ENCODE peak calls at places on chromosomes 1 and 21, in nine cellular contexts. One of them, this sample, is unnamed.

GRCh38 chr1:227789042-227789880 is 26.2 kb upstream of the PRSS38 start:
- DNase-seq in WTC11: no peak
- DNase-seq in pancreas: peak
- DNase-seq in GM12878: no peak
- DNase-seq in progenitor cell of endocrine pancreas: no peak
- DNase-seq in Peyer's patch: no peak
- DNase-seq in fibroblast of lung: no peak
- DNase-seq in AG09319: no peak
- DNase-seq in epithelial cell of esophagus: no peak
- DNase-seq in this sample: no peak

GRCh38 chr1:91645031-91645430 is 144.4 kb downstream of the CDC7 start:
- DNase-seq in Peyer's patch: no peak
- DNase-seq in GM12878: no peak
- DNase-seq in WTC11: peak
- DNase-seq in epithelial cell of esophagus: no peak
- DNase-seq in AG09319: no peak
- DNase-seq in progenitor cell of endocrine pancreas: no peak
- DNase-seq in pancreas: no peak
- DNase-seq in fibroblast of lung: peak
- DNase-seq in this sample: no peak

GRCh38 chr1:112955678-112956502 is at the start of gene SLC16A1:
- DNase-seq in progenitor cell of endocrine pancreas: peak
- DNase-seq in WTC11: peak
- DNase-seq in epithelial cell of esophagus: peak
- DNase-seq in GM12878: peak
- DNase-seq in fibroblast of lung: peak
- DNase-seq in AG09319: peak
- DNase-seq in pancreas: peak
- DNase-seq in Peyer's patch: peak
- DNase-seq in this sample: peak

GRCh38 chr1:193602705-193603104 is 416.3 kb upstream of the B3GALT2 start:
- DNase-seq in WTC11: no peak
- DNase-seq in epithelial cell of esophagus: no peak
- DNase-seq in Peyer's patch: no peak
- DNase-seq in progenitor cell of endocrine pancreas: no peak
- DNase-seq in GM12878: no peak
- DNase-seq in fibroblast of lung: no peak
- DNase-seq in pancreas: no peak
- DNase-seq in AG09319: no peak
- DNase-seq in this sample: no peak

GRCh38 chr1:33822396-33822795 is 41.5 kb upstream of the HMGB4 start:
- DNase-seq in Peyer's patch: no peak
- DNase-seq in GM12878: no peak
- DNase-seq in fibroblast of lung: no peak
- DNase-seq in progenitor cell of endocrine pancreas: no peak
- DNase-seq in pancreas: no peak
- DNase-seq in epithelial cell of esophagus: no peak
- DNase-seq in WTC11: no peak
- DNase-seq in AG09319: no peak
- DNase-seq in this sample: no peak

GRCh38 chr1:183620311-183620710 is 15.3 kb downstream of the ARPC5 start:
- DNase-seq in progenitor cell of endocrine pancreas: no peak
- DNase-seq in pancreas: no peak
- DNase-seq in epithelial cell of esophagus: peak
- DNase-seq in Peyer's patch: no peak
- DNase-seq in AG09319: no peak
- DNase-seq in GM12878: no peak
- DNase-seq in WTC11: no peak
- DNase-seq in fibroblast of lung: no peak
- DNase-seq in this sample: no peak

GRCh38 chr1:80882552-80882951 is 918.2 kb upstream of the ADGRL2 start:
- DNase-seq in epithelial cell of esophagus: peak
- DNase-seq in pancreas: no peak
- DNase-seq in Peyer's patch: no peak
- DNase-seq in WTC11: no peak
- DNase-seq in progenitor cell of endocrine pancreas: no peak
- DNase-seq in fibroblast of lung: peak
- DNase-seq in AG09319: no peak
- DNase-seq in GM12878: no peak
- DNase-seq in this sample: no peak

GRCh38 chr1:46400398-46400797 is 6.3 kb downstream of the FAAH start:
- DNase-seq in GM12878: no peak
- DNase-seq in pancreas: no peak
- DNase-seq in AG09319: no peak
- DNase-seq in epithelial cell of esophagus: no peak
- DNase-seq in WTC11: no peak
- DNase-seq in Peyer's patch: peak
- DNase-seq in progenitor cell of endocrine pancreas: no peak
- DNase-seq in fibroblast of lung: no peak
- DNase-seq in this sample: no peak

GRCh38 chr1:210727709-210728108 is 399.0 kb downstream of the HHAT start:
- DNase-seq in epithelial cell of esophagus: no peak
- DNase-seq in Peyer's patch: no peak
- DNase-seq in AG09319: no peak
- DNase-seq in fibroblast of lung: no peak
- DNase-seq in GM12878: no peak
- DNase-seq in WTC11: no peak
- DNase-seq in pancreas: no peak
- DNase-seq in progenitor cell of endocrine pancreas: no peak
- DNase-seq in this sample: no peak

GRCh38 chr21:43954042-43954441 is 58.1 kb upstream of the TRAPPC10 start:
- DNase-seq in GM12878: no peak
- DNase-seq in progenitor cell of endocrine pancreas: no peak
- DNase-seq in epithelial cell of esophagus: no peak
- DNase-seq in pancreas: peak
- DNase-seq in WTC11: no peak
- DNase-seq in fibroblast of lung: no peak
- DNase-seq in AG09319: no peak
- DNase-seq in Peyer's patch: no peak
- DNase-seq in this sample: no peak

GRCh38 chr1:172549621-172550280 is 16.8 kb downstream of the SUCO start:
- DNase-seq in pancreas: no peak
- DNase-seq in AG09319: no peak
- DNase-seq in WTC11: no peak
- DNase-seq in epithelial cell of esophagus: no peak
- DNase-seq in Peyer's patch: no peak
- DNase-seq in fibroblast of lung: no peak
- DNase-seq in GM12878: no peak
- DNase-seq in progenitor cell of endocrine pancreas: no peak
- DNase-seq in this sample: no peak

GRCh38 chr1:154497026-154497806 is 4.8 kb upstream of the TDRD10 start:
- DNase-seq in epithelial cell of esophagus: no peak
- DNase-seq in fibroblast of lung: no peak
- DNase-seq in WTC11: no peak
- DNase-seq in AG09319: no peak
- DNase-seq in GM12878: peak
- DNase-seq in Peyer's patch: peak
- DNase-seq in pancreas: no peak
- DNase-seq in progenitor cell of endocrine pancreas: no peak
- DNase-seq in this sample: no peak

GRCh38 chr1:203650012-203650836 is 23.6 kb downstream of the ATP2B4 start:
- DNase-seq in fibroblast of lung: peak
- DNase-seq in GM12878: no peak
- DNase-seq in progenitor cell of endocrine pancreas: peak
- DNase-seq in WTC11: peak
- DNase-seq in epithelial cell of esophagus: peak
- DNase-seq in Peyer's patch: peak
- DNase-seq in AG09319: no peak
- DNase-seq in pancreas: peak
- DNase-seq in this sample: peak

GRCh38 chr21:29654855-29655254 is 284.9 kb downstream of the GRIK1 start:
- DNase-seq in Peyer's patch: no peak
- DNase-seq in AG09319: no peak
- DNase-seq in pancreas: no peak
- DNase-seq in epithelial cell of esophagus: no peak
- DNase-seq in GM12878: no peak
- DNase-seq in WTC11: no peak
- DNase-seq in progenitor cell of endocrine pancreas: no peak
- DNase-seq in fibroblast of lung: no peak
- DNase-seq in this sample: no peak

GRCh38 chr21:31604591-31605190 is 54.8 kb upstream of the SOD1 start:
- DNase-seq in WTC11: peak
- DNase-seq in progenitor cell of endocrine pancreas: peak
- DNase-seq in pancreas: peak
- DNase-seq in AG09319: peak
- DNase-seq in Peyer's patch: peak
- DNase-seq in GM12878: peak
- DNase-seq in fibroblast of lung: peak
- DNase-seq in epithelial cell of esophagus: peak
- DNase-seq in this sample: no peak
- TF ChIP-seq CTCF in WTC11: peak
- TF ChIP-seq CTCF in progenitor cell of endocrine pancreas: peak
- TF ChIP-seq CTCF in pancreas: peak
- TF ChIP-seq CTCF in AG09319: peak
- TF ChIP-seq CTCF in Peyer's patch: peak
- TF ChIP-seq CTCF in GM12878: peak
- TF ChIP-seq CTCF in fibroblast of lung: peak
- TF ChIP-seq CTCF in epithelial cell of esophagus: peak
- TF ChIP-seq CTCF in this sample: peak

DNA sequence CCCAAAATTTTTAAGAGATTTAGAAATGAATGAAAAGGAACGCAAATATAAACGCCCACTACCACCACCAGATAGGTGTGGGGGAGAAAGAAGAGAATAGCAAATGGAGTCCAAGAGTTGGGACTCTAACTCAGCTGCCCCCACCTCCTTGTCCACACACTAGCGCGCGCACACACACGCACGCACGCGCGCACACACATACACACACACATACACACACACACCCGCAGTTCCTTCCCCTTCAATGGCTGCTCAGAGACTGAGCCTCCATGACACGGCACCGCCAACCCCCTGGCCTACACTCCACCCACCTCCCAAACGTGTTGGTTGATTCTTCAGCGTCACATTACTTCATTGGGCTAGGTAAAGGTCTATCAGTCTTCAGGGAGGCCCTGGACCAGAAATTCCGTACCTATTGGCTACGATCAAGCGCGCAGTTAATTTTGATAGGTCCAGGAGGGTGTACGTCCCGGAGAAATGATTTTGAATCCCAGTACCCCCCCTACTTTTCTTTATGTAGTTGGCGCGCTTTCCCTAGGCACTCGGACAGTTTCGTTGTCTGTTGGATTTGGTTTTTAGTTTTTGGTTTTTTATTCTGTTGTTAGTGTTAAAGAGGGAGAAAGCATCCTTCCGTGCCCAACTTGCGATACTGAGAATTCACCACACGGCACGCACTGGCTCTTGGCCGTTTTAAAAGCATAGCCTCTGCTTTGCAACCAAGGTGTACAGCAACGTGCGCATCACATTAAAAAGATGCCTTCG is at the start of gene ANP32E:
- DNase-seq in fibroblast of lung: peak
- DNase-seq in AG09319: peak
- DNase-seq in progenitor cell of endocrine pancreas: peak
- DNase-seq in epithelial cell of esophagus: peak
- DNase-seq in GM12878: peak
- DNase-seq in Peyer's patch: peak
- DNase-seq in pancreas: peak
- DNase-seq in WTC11: peak
- DNase-seq in this sample: peak
- TF ChIP-seq CTCF in fibroblast of lung: peak
- TF ChIP-seq CTCF in AG09319: no peak
- TF ChIP-seq CTCF in progenitor cell of endocrine pancreas: peak
- TF ChIP-seq CTCF in epithelial cell of esophagus: peak
- TF ChIP-seq CTCF in GM12878: no peak
- TF ChIP-seq CTCF in Peyer's patch: no peak
- TF ChIP-seq CTCF in pancreas: no peak
- TF ChIP-seq CTCF in WTC11: no peak
- TF ChIP-seq CTCF in this sample: no peak

GRCh38 chr21:32359719-32360260 is 33.0 kb downstream of the URB1 start:
- DNase-seq in epithelial cell of esophagus: peak
- DNase-seq in AG09319: no peak
- DNase-seq in Peyer's patch: no peak
- DNase-seq in WTC11: no peak
- DNase-seq in GM12878: no peak
- DNase-seq in fibroblast of lung: no peak
- DNase-seq in progenitor cell of endocrine pancreas: no peak
- DNase-seq in pancreas: no peak
- DNase-seq in this sample: no peak
- TF ChIP-seq CTCF in epithelial cell of esophagus: peak
- TF ChIP-seq CTCF in AG09319: no peak
- TF ChIP-seq CTCF in Peyer's patch: no peak
- TF ChIP-seq CTCF in WTC11: no peak
- TF ChIP-seq CTCF in GM12878: peak
- TF ChIP-seq CTCF in fibroblast of lung: peak
- TF ChIP-seq CTCF in progenitor cell of endocrine pancreas: no peak
- TF ChIP-seq CTCF in pancreas: no peak
- TF ChIP-seq CTCF in this sample: no peak

DNA sequence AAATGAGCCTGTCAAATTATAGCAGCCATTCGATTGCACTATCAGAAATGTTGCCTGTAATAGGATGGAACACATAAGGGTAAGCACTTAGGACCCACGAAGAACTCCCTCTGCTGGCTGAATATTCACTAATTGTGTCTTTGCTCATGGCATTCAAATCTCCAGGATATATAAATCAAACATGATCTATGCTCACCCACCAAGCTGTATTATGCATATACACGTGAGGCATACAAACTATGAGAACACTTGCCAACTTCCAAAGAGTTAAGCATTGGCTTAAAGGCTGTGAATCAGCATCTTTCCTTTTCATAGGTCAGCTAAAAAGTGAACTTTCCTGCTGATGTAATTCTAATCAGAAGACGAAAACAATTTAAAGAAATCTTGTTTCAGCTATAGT is 34.5 kb downstream of the TMPRSS15 start:
- DNase-seq in WTC11: no peak
- DNase-seq in GM12878: no peak
- DNase-seq in fibroblast of lung: peak
- DNase-seq in progenitor cell of endocrine pancreas: no peak
- DNase-seq in Peyer's patch: no peak
- DNase-seq in AG09319: no peak
- DNase-seq in epithelial cell of esophagus: peak
- DNase-seq in pancreas: no peak
- DNase-seq in this sample: no peak
- TF ChIP-seq CTCF in WTC11: no peak
- TF ChIP-seq CTCF in GM12878: no peak
- TF ChIP-seq CTCF in fibroblast of lung: no peak
- TF ChIP-seq CTCF in progenitor cell of endocrine pancreas: peak
- TF ChIP-seq CTCF in Peyer's patch: no peak
- TF ChIP-seq CTCF in AG09319: no peak
- TF ChIP-seq CTCF in epithelial cell of esophagus: no peak
- TF ChIP-seq CTCF in pancreas: no peak
- TF ChIP-seq CTCF in this sample: no peak

GRCh38 chr1:219020386-219020785 is 153.3 kb upstream of the LYPLAL1 start:
- DNase-seq in Peyer's patch: no peak
- DNase-seq in GM12878: no peak
- DNase-seq in pancreas: no peak
- DNase-seq in WTC11: no peak
- DNase-seq in epithelial cell of esophagus: no peak
- DNase-seq in AG09319: no peak
- DNase-seq in fibroblast of lung: peak
- DNase-seq in progenitor cell of endocrine pancreas: no peak
- DNase-seq in this sample: no peak
- TF ChIP-seq CTCF in Peyer's patch: no peak
- TF ChIP-seq CTCF in GM12878: no peak
- TF ChIP-seq CTCF in pancreas: no peak
- TF ChIP-seq CTCF in WTC11: no peak
- TF ChIP-seq CTCF in epithelial cell of esophagus: no peak
- TF ChIP-seq CTCF in AG09319: no peak
- TF ChIP-seq CTCF in fibroblast of lung: no peak
- TF ChIP-seq CTCF in progenitor cell of endocrine pancreas: no peak
- TF ChIP-seq CTCF in this sample: no peak

This sample was measured in CD14-positive monocyte.